ENCODE peak calls at places on chromosomes 12 and 14, in four cellular contexts. C is cardiac muscle cell; I is CD4-positive, alpha-beta memory T cell; P is lower lobe of right lung. G is an unnamed sample.

GRCh38 chr12:79659961-79660431 is 30.8 kb downstream of the PAWR start:
- DNase-seq in I (no peak), P (no peak), C (no peak), G (peak; percentile 86)

GRCh38 chr12:98294426-98294825 is 221.0 kb upstream of the TMPO start:
- DNase-seq in I (no peak), P (no peak), C (no peak), G (no peak)

GRCh38 chr12:81644503-81644902 is 114.6 kb downstream of the PPFIA2 start:
- DNase-seq in C (peak; percentile 67), P (no peak), I (peak; percentile 28), G (no peak)

GRCh38 chr12:94954029-94954685 is 49.3 kb downstream of the NDUFA12 start:
- DNase-seq in C (peak; percentile 36), P (no peak), I (no peak), G (peak; percentile 78)

GRCh38 chr12:95088339-95088738 is 14.9 kb upstream of the NR2C1 start:
- DNase-seq in C (no peak), I (no peak), P (no peak), G (no peak)

GRCh38 chr14:53295372-53295771 is 142.2 kb upstream of the DDHD1 start:
- DNase-seq in P (no peak), I (no peak), C (no peak), G (no peak)

GRCh38 chr14:94217116-94217515 is 43.0 kb downstream of the PPP4R4 start:
- DNase-seq in P (no peak), I (no peak), C (no peak), G (no peak)

GRCh38 chr12:115163710-115164109 is 479.7 kb upstream of the TBX3 start:
- DNase-seq in P (no peak), I (no peak), C (no peak), G (no peak)

GRCh38 chr12:111437816-111438454 is 32.2 kb downstream of the SH2B3 start:
- DNase-seq in P (peak; percentile 76), I (no peak), C (peak; percentile 90), G (no peak)

GRCh38 chr14:47057364-47057763 is 405.8 kb upstream of the RPL10L start:
- DNase-seq in C (no peak), P (no peak), I (no peak), G (no peak)

GRCh38 chr14:66944872-66945271 is 244.4 kb upstream of the GARIN2 start:
- DNase-seq in I (peak; percentile 0), C (peak; percentile 47), P (no peak), G (peak; percentile 18)

GRCh38 chr12:105228494-105228893 is 7.5 kb downstream of the APPL2 start:
- DNase-seq in C (peak; percentile 58), I (no peak), P (no peak), G (no peak)

GRCh38 chr14:88904864-88905263 is 80.4 kb downstream of the TTC8 start:
- DNase-seq in I (no peak), P (no peak), C (peak; percentile 61), G (no peak)

GRCh38 chr12:53098354-53098981 is 1.0 kb downstream of the IGFBP6 start:
- DNase-seq in C (peak; percentile 56), I (no peak), P (no peak), G (no peak)

GRCh38 chr14:100955201-100955600 is 51.7 kb upstream of the RTL1 start:
- DNase-seq in P (no peak), I (no peak), C (peak; percentile 12), G (no peak)

GRCh38 chr14:55107766-55108554 is 21.1 kb upstream of the LGALS3 start:
- DNase-seq in C (peak; percentile 98), I (peak; percentile 19), P (peak; percentile 95), G (peak; percentile 31)

GRCh38 chr12:125140918-125141573 is 75.8 kb downstream of the AACS start:
- DNase-seq in I (no peak), P (no peak), C (peak; percentile 50), G (no peak)

GRCh38 chr14:20295067-20295466 is 10.7 kb downstream of the TTC5 start:
- DNase-seq in C (no peak), I (no peak), P (no peak), G (no peak)

GRCh38 chr12:30867415-30867814 is 59.1 kb upstream of the TSPAN11 start:
- DNase-seq in I (no peak), C (no peak), P (no peak), G (no peak)

GRCh38 chr12:52655720-52656124 is 3.7 kb upstream of the KRT2 start:
- DNase-seq in I (no peak), C (no peak), P (peak; percentile 60), G (no peak)

GRCh38 chr12:103960567-103961227 is 5.0 kb upstream of the TDG start:
- DNase-seq in P (no peak), C (no peak), I (no peak), G (no peak)

GRCh38 chr12:113249546-113249945 is 28.3 kb downstream of the TPCN1 start:
- DNase-seq in P (no peak), C (no peak), I (no peak), G (no peak)

GRCh38 chr14:71141701-71142374 is 234.6 kb downstream of the PCNX1 start:
- DNase-seq in C (peak; percentile 43), I (no peak), P (no peak), G (no peak)

GRCh38 chr12:82981150-82981549 is 294.4 kb downstream of the TMTC2 start:
- DNase-seq in C (peak; percentile 14), I (no peak), P (no peak), G (no peak)

GRCh38 chr12:94718114-94718513 is 67.8 kb upstream of the TMCC3 start:
- DNase-seq in P (no peak), C (peak; percentile 42), I (no peak), G (no peak)

GRCh38 chr14:87155850-87156491 is 837.0 kb downstream of the GALC start:
- DNase-seq in P (no peak), C (no peak), I (no peak), G (no peak)

GRCh38 chr14:74574706-74575105 is 37.3 kb downstream of the LTBP2 start:
- DNase-seq in C (no peak), I (no peak), P (no peak), G (no peak)

GRCh38 chr12:16048511-16048910 is 137.4 kb downstream of the DERA start:
- DNase-seq in P (no peak), C (no peak), I (no peak), G (no peak)

GRCh38 chr12:116736962-116737773 is 701 bp downstream of the SPRING1 start:
- DNase-seq in I (no peak), P (peak; percentile 55), C (no peak), G (no peak)

GRCh38 chr14:24366664-24367505 is 1.1 kb upstream of the NFATC4 start:
- DNase-seq in I (peak; percentile 22), P (peak; percentile 94), C (peak; percentile 99), G (peak; percentile 82)

GRCh38 chr14:68512088-68512487 is 280.8 kb downstream of the ZFP36L1 start:
- DNase-seq in P (no peak), I (no peak), C (peak; percentile 65), G (no peak)

GRCh38 chr12:46921048-46921753 is 95.4 kb upstream of the SLC38A4 start:
- DNase-seq in I (no peak), P (no peak), C (peak; percentile 37), G (no peak)

GRCh38 chr12:12519599-12519998 is 43.1 kb downstream of the DUSP16 start:
- DNase-seq in C (no peak), I (no peak), P (no peak), G (no peak)

GRCh38 chr12:12521044-12521485 is 41.6 kb downstream of the DUSP16 start:
- DNase-seq in C (no peak), P (no peak), I (no peak), G (peak; percentile 81)

GRCh38 chr12:12520278-12520677 is 42.4 kb downstream of the DUSP16 start:
- DNase-seq in P (no peak), C (no peak), I (no peak), G (no peak)

GRCh38 chr12:12518464-12518845 is 44.2 kb downstream of the DUSP16 start:
- DNase-seq in P (no peak), C (no peak), I (no peak), G (no peak)

DNA sequence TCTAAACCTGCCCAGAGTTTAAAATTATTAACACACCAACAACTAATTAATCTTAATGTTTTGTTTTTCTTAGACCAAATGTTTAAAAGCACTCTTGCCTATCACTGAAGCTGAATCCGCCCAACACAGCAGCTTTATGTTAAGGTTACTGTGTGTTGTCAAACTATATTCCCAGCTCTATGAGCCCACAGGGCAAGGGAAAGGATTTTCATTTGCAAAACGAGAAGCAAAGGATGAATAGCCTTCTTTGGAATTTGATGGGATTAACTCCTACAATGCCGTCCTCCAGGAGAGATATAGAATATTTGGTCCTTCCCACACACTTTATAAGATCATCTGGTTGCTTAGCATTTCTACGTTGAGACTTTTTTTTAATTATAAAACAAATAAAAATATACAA is 43.7 kb downstream of the DUSP16 start:
- DNase-seq in I (no peak), P (no peak), C (no peak), G (peak; percentile 51)
- H3K4me1 ChIP-seq in I (peaks cover 4% of the 10 kb centered on the region), P (peaks cover 15% of the 10 kb centered on the region), C (peaks cover 21% of the 10 kb centered on the region), G (peaks cover 47% of the 10 kb centered on the region)

GRCh38 chr14:58171090-58171489 is 19.1 kb upstream of the ARMH4 start:
- DNase-seq in I (peak; percentile 17), P (peak; percentile 77), C (peak; percentile 85), G (peak; percentile 92)
- H3K4me3 ChIP-seq in I (no peak overlapping the region), P (no peak overlapping the region), C (no peak overlapping the region), G (no peak overlapping the region)

DNA sequence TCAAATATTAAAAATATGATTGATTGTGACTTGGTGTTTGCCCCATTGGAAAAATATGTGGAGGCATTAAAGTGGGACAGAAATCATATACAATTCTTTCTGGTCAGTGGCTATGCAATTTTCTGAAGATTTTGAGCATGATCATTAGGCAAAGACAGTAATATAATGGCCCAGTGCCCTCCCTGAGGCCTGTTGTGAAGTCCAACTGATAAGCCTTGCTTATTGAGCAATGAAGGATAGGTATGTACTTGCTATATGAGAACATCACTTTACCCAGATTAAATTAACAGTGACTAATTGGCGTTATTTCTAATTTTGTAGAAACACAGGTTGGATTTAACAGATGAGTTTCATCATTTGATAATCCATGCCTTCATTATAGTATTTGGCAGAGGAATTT is 57.1 kb downstream of the NKX2-1 start:
- DNase-seq in P (no peak), I (no peak), C (no peak), G (no peak)
- H3K27me3 ChIP-seq in P (no peaks in the 10 kb centered on the region), I (no peaks in the 10 kb centered on the region), C (peaks cover 25% of the 10 kb centered on the region), G (no peaks in the 10 kb centered on the region)

DNA sequence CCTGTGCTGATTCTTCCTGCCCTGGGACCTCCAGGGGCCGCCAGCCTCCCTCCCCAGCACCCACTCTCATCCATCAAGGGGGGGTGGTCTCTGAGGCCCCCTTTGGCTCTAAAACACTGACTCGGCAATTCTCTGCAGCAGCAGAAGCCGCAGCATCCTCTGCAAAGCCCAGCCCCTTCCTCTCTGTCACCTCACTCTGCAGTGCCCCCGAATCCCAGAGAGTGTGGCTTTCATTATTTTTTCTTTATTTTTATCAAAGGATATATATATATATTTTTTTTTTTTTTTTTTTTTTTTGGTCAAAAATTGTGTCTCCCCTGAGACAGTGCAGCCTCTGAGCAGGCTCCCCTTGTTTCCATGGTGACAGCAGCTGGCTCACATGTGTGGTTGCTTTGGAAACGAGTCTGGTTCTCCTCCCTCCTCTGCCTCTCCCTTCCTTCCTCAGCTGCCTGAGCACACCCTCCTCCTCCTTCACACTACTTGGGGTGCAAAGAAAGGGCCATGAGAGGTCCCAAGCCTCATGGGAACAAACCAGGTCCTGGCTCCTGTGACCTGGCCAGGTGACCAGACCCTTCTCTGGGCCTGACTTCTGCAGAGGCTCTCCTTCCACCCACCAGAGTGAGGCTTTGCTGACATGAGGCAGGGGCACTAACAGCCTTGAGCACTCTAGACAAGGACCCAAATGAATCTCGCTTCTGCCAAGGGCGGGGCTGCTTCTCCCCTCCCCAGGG is 100.5 kb downstream of the LRRC74A start:
- DNase-seq in I (peak; percentile 75), P (no peak), C (peak; percentile 79), G (no peak)
- H3K4me1 ChIP-seq in I (peaks cover 78% of the 10 kb centered on the region), P (peaks cover 8% of the 10 kb centered on the region), C (peaks cover 27% of the 10 kb centered on the region), G (peaks cover 31% of the 10 kb centered on the region)